ENCODE peak calls at places on chromosomes 16 and 17, in six cellular contexts. H is bronchial epithelial cell, F is ascending aorta, L is AG09309, S is Caco-2, N is Panc1. I is an unnamed sample.

GRCh38 chr16:10180771-10181163 is 1.5 kb downstream of the GRIN2A start:
- DNase-seq in H (no peak), F (no peak), L (no peak), S (no peak), N (no peak), I (no peak)

GRCh38 chr16:66469291-66469931 is 42.3 kb downstream of the BEAN1 start:
- DNase-seq in H (no peak), F (no peak), L (no peak), S (no peak), N (no peak), I (no peak)

GRCh38 chr17:13078591-13078990 is 60.8 kb upstream of the ELAC2 start:
- DNase-seq in H (no peak), F (no peak), L (no peak), S (no peak), N (no peak), I (no peak)

GRCh38 chr17:17921192-17922082 is 50.8 kb downstream of the TOM1L2 start:
- DNase-seq in H (peak; percentile 76), F (no peak), L (peak; percentile 77), S (peak; percentile 80), N (no peak), I (no peak)

GRCh38 chr16:8564934-8565345 is 25.4 kb downstream of the TMEM114 start:
- DNase-seq in H (no peak), F (no peak), L (no peak), S (no peak), N (no peak), I (no peak)

GRCh38 chr17:68821860-68822693 is 133.1 kb downstream of the ABCA8 start:
- DNase-seq in H (peak; percentile 92), F (no peak), L (peak; percentile 62), S (peak; percentile 9), N (peak; percentile 55), I (no peak)

GRCh38 chr16:85238233-85238647 is 126.0 kb upstream of the CIBAR2 start:
- DNase-seq in H (no peak), F (peak; percentile 89), L (no peak), S (peak; percentile 29), N (no peak), I (no peak)

GRCh38 chr17:78135858-78136500 is 5.4 kb downstream of the TMC8 start:
- DNase-seq in H (no peak), F (no peak), L (no peak), S (no peak), N (no peak), I (no peak)

GRCh38 chr17:50806141-50806643 is 29.2 kb upstream of the WFIKKN2 start:
- DNase-seq in H (no peak), F (no peak), L (no peak), S (no peak), N (no peak), I (no peak)

DNA sequence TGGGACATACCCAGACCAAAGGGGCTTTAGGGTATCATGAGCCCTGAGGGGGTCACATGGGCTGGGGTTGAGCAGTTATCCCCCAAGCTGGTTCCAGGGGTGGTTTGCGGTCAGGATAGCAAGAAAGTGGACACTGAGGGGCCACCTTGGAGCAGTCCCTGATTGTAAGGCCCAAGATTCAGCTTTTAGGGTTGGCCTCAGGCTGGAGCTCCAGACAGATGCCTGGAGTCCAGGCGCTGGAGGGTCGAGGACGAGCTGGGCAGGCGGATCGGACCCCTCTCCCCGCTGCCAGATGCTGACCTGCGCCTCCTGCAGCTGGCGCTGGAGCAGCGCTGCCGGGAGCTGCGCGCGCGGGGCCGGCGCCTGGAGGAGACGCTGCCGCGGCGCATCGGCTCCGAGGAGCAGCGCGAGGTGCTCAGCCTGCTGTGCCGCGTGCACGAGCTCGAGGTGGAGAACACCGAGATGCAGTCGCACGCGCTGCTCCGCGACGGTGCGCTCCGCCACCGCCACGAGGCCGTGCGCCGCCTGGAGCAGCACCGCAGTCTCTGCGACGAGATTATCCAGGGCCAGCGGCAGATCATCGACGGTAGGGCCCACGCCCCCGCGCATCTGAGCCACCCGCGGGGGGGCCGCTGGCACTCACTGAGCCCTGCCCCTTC is 10.0 kb downstream of the BTBD17 start:
- DNase-seq in H (no peak), F (no peak), L (no peak), S (no peak), N (no peak), I (no peak)
- TF ChIP-seq CTCF in H (no peak), F (no peak), L (no peak), S (no peak), N (no peak), I (no peak)

GRCh38 chr16:88428616-88429386 is 24.3 kb upstream of the ZFPM1 start:
- DNase-seq in H (no peak), F (no peak), L (no peak), S (no peak), N (no peak), I (no peak)
- TF ChIP-seq CTCF in H (no peak), F (no peak), L (no peak), S (no peak), N (no peak), I (no peak)

GRCh38 chr17:44983563-44983962 is 15.5 kb upstream of the C1QL1 start:
- DNase-seq in H (no peak), F (no peak), L (no peak), S (no peak), N (no peak), I (no peak)
- TF ChIP-seq CTCF in H (no peak), F (no peak), L (no peak), S (no peak), N (no peak), I (no peak)

GRCh38 chr16:1194665-1195392 is 30.2 kb downstream of the TPSG1 start:
- DNase-seq in H (no peak), F (no peak), L (no peak), S (peak; percentile 30), N (no peak), I (no peak)
- TF ChIP-seq CTCF in H (peak; percentile 20), F (peak; percentile 93), L (peak; percentile 71), S (peak; percentile 72), N (peak; percentile 96), I (no peak)